ENCODE peak calls at places on chromosomes 12 and 14, in eight cellular contexts. B is OCI-LY7, F is uterus, D is choroid plexus epithelial cell, O is fibroblast of mammary gland, X is NB4, Q is A549, T is tibial artery. N is an unnamed sample.
A peak's percentile ranks its signal among the peaks of the same experiment; 100 is the strongest.

GRCh38 chr12:126084480-126084879 is 1019.2 kb downstream of the AACS start:
- DNase-seq in F (no peak), B (no peak), T (no peak), O (no peak), D (peak; percentile 1), X (no peak), Q (no peak), N (peak; percentile 11)

GRCh38 chr12:26629864-26630263 is 203.1 kb downstream of the ITPR2 start:
- DNase-seq in T (no peak), B (no peak), X (no peak), F (peak; percentile 24), O (peak; percentile 34), Q (peak; percentile 28), D (peak; percentile 75), N (peak; percentile 61)

GRCh38 chr12:32583535-32583934 is 95.6 kb upstream of the DNM1L start:
- DNase-seq in F (no peak), B (no peak), O (peak; percentile 63), D (peak; percentile 76), Q (no peak), X (peak; percentile 63), T (no peak), N (peak; percentile 53)

GRCh38 chr12:123041811-123042655 is 61.6 kb downstream of the ARL6IP4 start:
- DNase-seq in T (no peak), Q (no peak), B (no peak), X (no peak), O (peak; percentile 23), F (peak; percentile 43), D (peak; percentile 83), N (peak; percentile 48)

GRCh38 chr14:68157971-68158371 is 338.4 kb downstream of the RAD51B start:
- DNase-seq in B (no peak), T (no peak), F (no peak), Q (no peak), X (no peak), O (peak; percentile 44), D (no peak), N (no peak)

GRCh38 chr14:51458563-51458955 is 193.2 kb upstream of the FRMD6 start:
- DNase-seq in D (peak; percentile 70), F (no peak), O (peak; percentile 98), X (no peak), T (no peak), Q (no peak), B (no peak), N (peak; percentile 45)

GRCh38 chr12:89648211-89648930 is 60.3 kb downstream of the ATP2B1 start:
- DNase-seq in B (no peak), X (no peak), F (no peak), D (peak; percentile 61), O (peak; percentile 21), T (no peak), Q (no peak), N (peak; percentile 44)

GRCh38 chr12:19025582-19025981 is 104.0 kb upstream of the PLEKHA5 start:
- DNase-seq in O (no peak), F (no peak), D (no peak), X (no peak), T (no peak), Q (peak; percentile 79), B (no peak), N (no peak)

GRCh38 chr12:106645074-106645421 is 62.2 kb downstream of the RFX4 start:
- DNase-seq in B (no peak), F (no peak), Q (no peak), O (peak; percentile 7), T (no peak), X (no peak), D (peak; percentile 39), N (peak; percentile 8)

GRCh38 chr12:118714051-118714460 is 267.3 kb upstream of the SRRM4 start:
- DNase-seq in O (no peak), B (peak; percentile 71), T (no peak), D (no peak), Q (peak; percentile 60), X (peak; percentile 84), F (no peak), N (no peak)

GRCh38 chr14:92651793-92652382 is 96.5 kb downstream of the LGMN start:
- DNase-seq in O (no peak), Q (no peak), B (no peak), F (no peak), X (peak; percentile 76), T (peak; percentile 84), D (no peak), N (no peak)

GRCh38 chr12:44616385-44616784 is 259.7 kb downstream of the NELL2 start:
- DNase-seq in Q (no peak), O (peak; percentile 0), F (no peak), D (peak; percentile 2), T (no peak), B (no peak), X (no peak), N (no peak)

GRCh38 chr14:100900837-100901390 is 2.6 kb downstream of the RTL1 start:
- DNase-seq in O (no peak), T (peak; percentile 25), X (peak; percentile 69), F (no peak), B (peak; percentile 9), D (peak; percentile 22), Q (peak; percentile 54), N (peak; percentile 8)
- TF ChIP-seq CTCF in O (peak; percentile 14), T (no peak), X (peak; percentile 62), F (peak; percentile 15), B (peak; percentile 57), D (peak; percentile 48), Q (peak; percentile 54), N (no peak)

DNA sequence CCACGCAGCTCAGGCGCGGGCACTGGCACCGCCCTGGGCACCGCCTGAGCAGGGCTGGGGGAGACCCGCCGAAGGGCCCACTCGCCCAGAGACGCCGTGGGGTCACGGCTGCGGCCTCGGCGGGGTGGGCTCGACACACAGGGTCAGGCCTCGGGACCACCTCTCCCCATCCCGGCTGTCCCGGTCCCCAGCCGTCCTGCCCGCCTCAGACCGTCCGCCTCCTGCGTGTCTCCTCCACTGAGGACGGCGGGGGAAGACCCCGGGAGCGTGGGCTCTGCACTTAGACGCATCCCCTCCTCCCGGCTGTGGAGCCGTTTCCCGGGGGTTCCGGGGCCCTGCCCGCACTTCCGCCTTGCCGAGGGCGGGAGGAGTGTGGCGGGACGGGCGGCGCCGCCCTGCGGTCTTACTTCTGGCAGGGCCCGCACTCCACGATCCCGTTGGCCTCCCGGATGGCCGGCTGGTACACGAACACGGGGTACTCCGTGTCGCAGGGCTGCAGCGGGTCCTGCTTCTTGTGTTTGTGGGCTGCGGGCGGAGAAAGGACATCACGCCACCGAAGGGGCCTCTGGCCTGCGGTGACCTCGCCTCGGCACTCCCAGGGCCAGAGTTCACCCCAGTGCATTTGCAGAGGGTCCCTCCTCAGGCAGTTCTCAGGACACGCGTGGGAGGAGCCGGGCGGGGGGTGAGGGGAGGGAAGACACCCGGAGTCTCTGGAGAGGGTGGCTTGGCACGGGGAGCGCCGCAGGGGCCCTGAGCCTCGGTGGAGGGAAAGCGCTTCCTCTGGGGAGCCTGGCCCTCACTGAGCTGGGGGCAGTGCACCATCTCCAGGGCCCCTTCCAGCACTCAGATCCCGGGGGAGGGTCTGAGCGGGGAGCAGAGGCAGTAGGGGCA is 23.1 kb upstream of the LRTM2 start:
- DNase-seq in B (no peak), F (peak; percentile 53), X (peak; percentile 86), T (peak; percentile 74), O (peak; percentile 10), D (no peak), Q (no peak), N (no peak)
- H3K4me3 ChIP-seq in B (peak overlapping the region; percentile 66), F (peak overlapping the region; percentile 52), X (peak overlapping the region; percentile 68), T (peak overlapping the region; percentile 52), O (peak overlapping the region; percentile 55), D (peak overlapping the region; percentile 53), Q (peak overlapping the region; percentile 54), N (peak overlapping the region; percentile 51)

GRCh38 chr14:91315844-91316267 is 71.4 kb upstream of the GPR68 start:
- DNase-seq in Q (no peak), O (no peak), D (no peak), B (peak; percentile 86), X (peak; percentile 93), F (no peak), T (no peak), N (no peak)
- TF ChIP-seq CTCF in Q (no peak), O (no peak), D (no peak), B (peak; percentile 62), X (no peak), F (no peak), T (no peak), N (no peak)

GRCh38 chr12:13196302-13196921 is at the start of gene EMP1:
- DNase-seq in B (no peak), Q (peak; percentile 97), T (peak; percentile 96), D (peak; percentile 100), F (peak; percentile 96), X (peak; percentile 76), O (peak; percentile 100), N (peak; percentile 100)

GRCh38 chr12:13198921-13199320 is 2.4 kb downstream of the EMP1 start:
- DNase-seq in O (peak; percentile 69), X (no peak), F (no peak), T (no peak), Q (no peak), B (no peak), D (peak; percentile 34), N (peak; percentile 80)

GRCh38 chr12:13195848-13196301 is 651 bp upstream of the EMP1 start:
- DNase-seq in F (peak; percentile 46), T (no peak), D (peak; percentile 39), O (peak; percentile 77), X (no peak), B (no peak), Q (peak; percentile 63), N (no peak)

GRCh38 chr12:13198240-13198639 is 1.7 kb downstream of the EMP1 start:
- DNase-seq in D (no peak), F (no peak), B (no peak), Q (no peak), T (no peak), O (no peak), X (no peak), N (no peak)

DNA sequence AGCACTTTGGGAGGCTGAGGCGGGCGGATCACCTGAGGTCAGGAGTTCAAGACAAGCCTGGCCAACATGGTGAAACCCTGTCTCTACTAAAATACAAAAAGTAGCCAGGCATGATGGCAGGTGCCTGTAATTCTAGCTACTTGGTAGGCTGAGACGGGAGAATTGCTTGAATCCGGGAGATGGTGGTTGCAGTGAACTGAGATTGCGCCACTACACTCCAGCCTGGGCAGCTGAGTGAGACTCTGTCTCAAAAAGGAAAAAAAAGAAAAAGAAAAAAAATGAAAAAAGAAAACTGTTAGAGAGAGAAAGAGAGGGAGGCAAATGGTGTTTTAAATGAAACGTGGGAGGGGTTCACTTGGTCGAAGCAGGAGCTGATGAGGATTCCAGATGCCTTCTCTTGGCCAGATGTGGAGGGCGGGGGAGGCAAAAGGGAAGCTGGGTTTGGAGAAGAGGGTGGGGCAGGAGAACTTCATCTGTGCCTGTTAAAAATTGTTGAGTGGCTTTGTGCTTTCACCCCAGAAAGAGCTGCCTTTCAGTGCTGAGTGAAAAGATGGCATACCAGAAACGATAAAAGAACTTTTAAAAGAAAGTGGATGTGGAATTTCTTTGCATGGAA is 1.1 kb downstream of the EMP1 start:
- DNase-seq in F (peak; percentile 75), O (peak; percentile 73), D (no peak), T (peak; percentile 74), B (no peak), X (no peak), Q (no peak), N (peak; percentile 70)
- H3K4me3 ChIP-seq in F (peak overlapping the region; percentile 50), O (peak overlapping the region; percentile 93), D (peak overlapping the region; percentile 80), T (peak overlapping the region; percentile 55), B (no peak overlapping the region), X (no peak overlapping the region), Q (peak overlapping the region; percentile 46), N (peak overlapping the region; percentile 92)

GRCh38 chr14:57189070-57189469 is 79.6 kb downstream of the EXOC5 start:
- DNase-seq in F (no peak), O (peak; percentile 46), Q (peak; percentile 39), B (no peak), D (peak; percentile 54), T (no peak), X (peak; percentile 8), N (peak; percentile 41)
- TF ChIP-seq CTCF in F (no peak), O (peak; percentile 21), Q (no peak), B (no peak), D (peak; percentile 27), T (no peak), X (no peak), N (peak; percentile 13)

N was measured in fibroblast of pulmonary artery.